ENCODE peak calls at places on chromosomes 13 and 19, in four cellular contexts. M is endodermal cell, V is left ventricle myocardium inferior, D is heart left ventricle. Y is an unnamed sample. For H3K4me1, the result is how much of the 10 kb centered on the place peaks cover.

GRCh38 chr19:31064486-31064885 is 284.8 kb downstream of the TSHZ3 start:
- DNase-seq in M (no peak), V (no peak), D (no peak), Y (no peak)

GRCh38 chr19:19628499-19629134 is 597 bp upstream of the LPAR2 start:
- DNase-seq in M (peak), V (no peak), D (no peak), Y (no peak)

GRCh38 chr19:14310055-14310454 is 71.2 kb upstream of the ADGRE5 start:
- DNase-seq in M (no peak), V (no peak), D (no peak), Y (no peak)

GRCh38 chr13:100666124-100666523 is 8.5 kb downstream of the TMTC4 start:
- DNase-seq in M (no peak), V (no peak), D (no peak), Y (no peak)

GRCh38 chr19:2962018-2962670 is 15.2 kb upstream of the TLE6 start:
- DNase-seq in M (peak), V (no peak), D (peak), Y (no peak)

GRCh38 chr19:5545984-5546383 is 21.8 kb downstream of the TINCR start:
- DNase-seq in M (no peak), V (no peak), D (no peak), Y (no peak)

GRCh38 chr13:112894673-112895481 is 74.1 kb upstream of the MCF2L start:
- DNase-seq in M (peak), V (peak), D (no peak), Y (no peak)

GRCh38 chr19:35332817-35333216 is 3.8 kb downstream of the CD22 start:
- DNase-seq in M (no peak), V (no peak), D (no peak), Y (no peak)

GRCh38 chr19:35760711-35761349 is 2.9 kb downstream of the PROSER3 start:
- DNase-seq in M (no peak), V (no peak), D (no peak), Y (no peak)

GRCh38 chr19:42316223-42317211 is 3.4 kb downstream of the TMEM145 start:
- DNase-seq in M (no peak), V (no peak), D (no peak), Y (no peak)

GRCh38 chr13:99979453-99980200 is 2.0 kb upstream of the ZIC2 start:
- DNase-seq in M (peak), V (no peak), D (no peak), Y (no peak)

GRCh38 chr19:46764817-46765291 is 18.6 kb upstream of the STRN4 start:
- DNase-seq in M (no peak), V (no peak), D (no peak), Y (no peak)

GRCh38 chr19:2774083-2774679 is 8.9 kb downstream of the SGTA start:
- DNase-seq in M (no peak), V (peak), D (peak), Y (no peak)

GRCh38 chr19:336067-336614 is 8.5 kb downstream of the MIER2 start:
- DNase-seq in M (no peak), V (no peak), D (no peak), Y (no peak)

GRCh38 chr13:79483302-79483701 is 2.3 kb downstream of the NDFIP2 start:
- DNase-seq in M (no peak), V (no peak), D (no peak), Y (no peak)

GRCh38 chr13:32737111-32737571 is 150.9 kb downstream of the PDS5B start:
- DNase-seq in M (no peak), V (no peak), D (no peak), Y (no peak)

GRCh38 chr19:51458899-51459592 is 792 bp upstream of the SIGLEC8 start:
- DNase-seq in M (no peak), V (no peak), D (no peak), Y (no peak)

GRCh38 chr13:25375727-25376358 is 4.1 kb downstream of the ATP8A2 start:
- DNase-seq in M (peak), V (no peak), D (no peak), Y (no peak)

GRCh38 chr13:76226941-76227340 is 590.8 kb downstream of the LMO7 start:
- DNase-seq in M (no peak), V (no peak), D (no peak), Y (no peak)

GRCh38 chr19:4064551-4065260 is 2.0 kb downstream of the ZBTB7A start:
- DNase-seq in M (peak), V (peak), D (peak), Y (no peak)

GRCh38 chr19:8423821-8424223 is 10.7 kb downstream of the MARCHF2 start:
- DNase-seq in M (peak), V (peak), D (peak), Y (peak)

GRCh38 chr19:1173845-1174809 is at the start of gene SBNO2:
- DNase-seq in M (peak), V (peak), D (peak), Y (peak)

GRCh38 chr13:28199089-28199488 is 60.7 kb downstream of the PAN3 start:
- DNase-seq in M (no peak), V (no peak), D (no peak), Y (no peak)

GRCh38 chr19:8445488-8446001 is 770 bp downstream of the HNRNPM start:
- DNase-seq in M (peak), V (peak), D (peak), Y (no peak)

GRCh38 chr13:58620171-58620570 is 988.6 kb downstream of the PCDH17 start:
- DNase-seq in M (peak), V (no peak), D (no peak), Y (no peak)

GRCh38 chr13:77196052-77196618 is 130.8 kb downstream of the MYCBP2 start:
- DNase-seq in M (no peak), V (no peak), D (peak), Y (no peak)

GRCh38 chr19:17447704-17448189 is 721 bp downstream of the TMEM221 start:
- DNase-seq in M (no peak), V (no peak), D (no peak), Y (no peak)

DNA sequence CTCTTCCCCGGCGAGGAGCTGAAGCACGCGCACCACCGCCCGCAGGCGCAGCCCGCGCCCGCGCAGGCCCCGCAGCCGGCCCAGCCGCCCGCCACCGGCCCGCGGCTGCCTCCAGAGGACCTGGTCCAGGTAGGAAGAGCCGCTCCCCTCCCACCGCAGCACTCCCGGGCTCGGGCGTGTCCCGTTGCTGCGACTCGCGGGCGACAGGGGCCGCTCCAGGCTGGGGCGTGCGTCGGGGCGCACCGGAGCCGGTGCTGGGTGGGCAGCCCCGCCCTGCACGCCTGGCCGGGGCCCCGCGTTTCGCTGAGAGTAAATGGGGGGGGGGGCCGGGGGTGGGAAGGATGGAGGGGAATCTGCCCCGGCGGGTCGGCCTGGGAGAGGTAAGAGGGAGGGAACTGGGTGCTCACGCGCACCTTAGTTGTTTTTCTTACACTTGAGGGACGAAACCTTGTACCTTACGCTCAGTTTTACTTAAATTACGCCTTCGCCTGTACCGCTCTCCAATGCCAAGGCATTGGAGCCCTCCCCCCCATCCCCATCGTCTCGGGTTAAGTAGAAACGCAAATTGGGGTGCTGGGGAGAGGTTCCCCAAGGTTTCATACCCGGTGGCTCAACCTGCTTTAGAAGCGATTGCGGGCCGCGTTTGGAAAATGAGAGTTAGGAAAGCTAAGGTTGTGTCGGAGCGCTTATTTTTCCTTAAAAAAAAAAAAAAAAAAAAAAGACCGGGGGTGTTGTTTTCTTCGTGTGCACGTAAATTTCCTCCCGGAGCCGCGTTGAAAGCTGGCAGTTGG is 850 bp downstream of the KLF5 start:
- DNase-seq in M (peak), V (peak), D (peak), Y (no peak)
- H3K27ac ChIP-seq in M (no peak), V (peak), D (peak), Y (peak)

DNA sequence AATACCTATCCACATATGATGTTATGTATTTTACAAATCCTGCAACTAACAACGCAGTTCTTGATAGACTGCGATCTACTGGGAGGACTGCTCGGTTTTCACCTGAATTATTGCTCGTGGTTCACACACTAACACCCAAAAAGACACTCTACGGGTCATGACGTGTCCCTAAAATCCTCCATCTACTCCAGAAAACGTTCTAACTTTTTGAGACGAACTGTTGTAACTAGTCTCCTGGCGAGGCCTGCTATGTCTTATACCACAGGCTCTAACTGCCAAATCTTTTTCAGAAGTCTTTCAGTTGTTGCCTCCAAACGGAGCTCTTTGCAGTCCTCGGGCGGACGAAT is 108.2 kb downstream of the KCNRG start:
- DNase-seq in M (no peak), V (no peak), D (no peak), Y (no peak)
- H3K4me1 ChIP-seq in M (under half), V (half or more), D (under half), Y (under half)

DNA sequence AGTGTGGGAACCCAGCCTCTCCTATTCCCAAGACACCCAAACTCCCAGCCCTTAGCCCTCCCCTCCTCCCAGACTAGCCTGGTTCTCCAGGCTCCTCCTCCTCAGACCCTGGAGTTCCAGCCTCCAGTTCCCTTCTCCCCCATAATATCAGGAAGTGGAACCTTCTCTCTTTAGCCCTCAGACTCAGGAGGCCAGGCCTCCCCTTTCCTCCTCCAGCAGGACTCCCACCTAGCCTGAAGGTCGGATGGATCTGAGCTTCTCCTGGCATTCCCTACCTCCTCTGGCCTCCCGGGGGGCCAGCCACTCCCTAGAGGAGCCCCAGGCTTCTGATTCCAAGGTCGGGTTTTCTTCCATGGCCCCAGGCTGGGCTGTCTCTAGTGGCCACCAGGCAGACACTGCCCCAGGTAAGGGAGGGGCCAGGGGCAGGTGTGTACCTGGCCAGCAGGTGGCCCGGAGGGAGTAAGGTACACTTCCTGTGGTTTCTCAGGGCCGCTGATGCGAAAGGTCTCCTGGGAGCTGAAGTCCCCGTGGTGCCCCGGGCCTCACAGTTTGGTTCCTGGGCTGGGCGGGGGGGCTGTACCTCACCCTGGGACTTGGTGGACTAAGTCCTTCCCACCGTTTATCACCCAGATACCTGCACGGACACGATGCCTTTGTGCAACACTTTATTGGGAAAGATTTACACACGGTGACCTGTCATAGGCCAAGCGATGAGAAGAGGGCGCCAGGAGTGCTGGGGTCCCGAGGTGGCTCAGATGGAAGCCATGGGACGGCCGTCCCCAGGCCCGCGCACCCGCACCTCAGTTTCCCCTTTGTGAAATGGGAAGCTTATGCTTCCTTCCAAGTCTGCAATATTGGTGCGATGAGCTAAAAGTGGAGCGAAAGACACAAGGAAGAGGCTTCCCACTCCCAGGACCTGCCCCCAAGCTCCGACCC is at the start of gene TMC4:
- DNase-seq in M (peak), V (no peak), D (peak), Y (no peak)
- TF ChIP-seq CTCF in M (peak), V (no peak), D (no peak), Y (no peak)

GRCh38 chr19:53944933-53945332 is 17.8 kb upstream of the CACNG8 start:
- DNase-seq in M (no peak), V (no peak), D (no peak), Y (no peak)

GRCh38 chr19:53947624-53948023 is 15.1 kb upstream of the CACNG8 start:
- DNase-seq in M (peak), V (no peak), D (no peak), Y (no peak)

GRCh38 chr19:53944416-53944815 is 18.3 kb upstream of the CACNG8 start:
- DNase-seq in M (no peak), V (no peak), D (no peak), Y (no peak)

GRCh38 chr19:53945441-53945840 is 17.3 kb upstream of the CACNG8 start:
- DNase-seq in M (peak), V (no peak), D (no peak), Y (no peak)

DNA sequence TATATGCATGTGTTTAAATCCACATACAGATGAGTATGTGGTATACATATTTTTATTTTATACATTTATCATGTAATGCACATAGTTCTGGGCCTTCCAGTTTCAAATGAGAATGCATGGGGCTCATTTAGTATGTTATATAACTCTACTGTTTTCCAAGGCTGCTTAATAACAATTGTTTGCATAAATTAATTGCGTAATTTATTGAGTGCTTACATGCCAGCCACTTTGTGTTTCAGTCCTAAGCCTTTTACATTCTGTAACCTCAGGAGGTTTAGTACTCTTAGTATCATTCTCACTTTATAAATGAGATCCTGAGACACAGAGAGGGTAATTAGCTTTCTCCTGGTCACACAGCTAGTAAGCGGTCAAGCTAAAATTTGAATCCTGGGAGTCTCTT is 16.7 kb upstream of the CACNG8 start:
- DNase-seq in M (no peak), V (no peak), D (no peak), Y (no peak)
- H3K27ac ChIP-seq in M (no peak), V (no peak), D (no peak), Y (no peak)